ENCODE peak calls at places on chromosomes 11 and 22, in four cellular contexts. S is right atrium auricular region, U is endothelial cell, Q is B cell. M is an unnamed sample.

GRCh38 chr11:64898076-64898445 is 18.9 kb downstream of the ATG2A start:
- DNase-seq in U (no peak), Q (no peak), S (no peak), M (no peak)

GRCh38 chr11:73652046-73652730 is 5.8 kb downstream of the PLEKHB1 start:
- DNase-seq in Q (no peak), S (no peak), U (peak), M (peak)

GRCh38 chr22:40023226-40023925 is 28.6 kb downstream of the FAM83F start:
- DNase-seq in U (no peak), Q (no peak), S (no peak), M (no peak)

GRCh38 chr11:26621147-26621546 is 49.1 kb upstream of the MUC15 start:
- DNase-seq in Q (no peak), S (no peak), U (no peak), M (peak)

GRCh38 chr11:126080206-126080941 is 17.7 kb upstream of the CDON start:
- DNase-seq in S (no peak), U (no peak), Q (no peak), M (peak)

GRCh38 chr11:12007769-12008737 is at the start of gene DKK3:
- DNase-seq in S (no peak), Q (no peak), U (peak), M (peak)

GRCh38 chr11:37504066-37504611 is 906.1 kb upstream of the RAG2 start:
- DNase-seq in Q (no peak), S (no peak), U (no peak), M (no peak)

GRCh38 chr11:78838417-78838816 is 263.8 kb upstream of the NARS2 start:
- DNase-seq in U (no peak), Q (no peak), S (no peak), M (peak)

GRCh38 chr11:20278727-20279126 is 84.8 kb upstream of the HTATIP2 start:
- DNase-seq in U (no peak), S (no peak), Q (no peak), M (no peak)

GRCh38 chr11:120564573-120565301 is 53.2 kb downstream of the GRIK4 start:
- DNase-seq in U (peak), S (peak), Q (peak), M (peak)

GRCh38 chr22:39543095-39543494 is 10.5 kb upstream of the RPS19BP1 start:
- DNase-seq in Q (no peak), S (no peak), U (peak), M (peak)

GRCh38 chr11:859394-860131 is 16.9 kb downstream of the TSPAN4 start:
- DNase-seq in S (peak), U (no peak), Q (no peak), M (peak)

GRCh38 chr11:48012051-48012391 is 31.7 kb downstream of the PTPRJ start:
- DNase-seq in S (no peak), U (no peak), Q (no peak), M (no peak)

GRCh38 chr11:79258606-79259005 is 182.2 kb downstream of the TENM4 start:
- DNase-seq in Q (no peak), U (no peak), S (no peak), M (no peak)

GRCh38 chr11:64060861-64061444 is 25.2 kb downstream of the FLRT1 start:
- DNase-seq in S (no peak), Q (peak), U (peak), M (no peak)

GRCh38 chr11:72072348-72072747 is 8.0 kb downstream of the NUMA1 start:
- DNase-seq in U (no peak), S (no peak), Q (no peak), M (peak)

M was measured in DMS53.